ENCODE peak calls at places on chromosomes 1 and 21, in five cellular contexts. One of them, this sample, is unnamed.
A peak's percentile ranks its signal among the peaks of the same experiment; 100 is the strongest.

GRCh38 chr21:46099476-46099875 is 1.6 kb downstream of the COL6A2 start:
- DNase-seq in lower leg skin: peak; percentile 90
- DNase-seq in WTC11: peak; percentile 51
- DNase-seq in kidney: peak; percentile 69
- DNase-seq in IMR-90: peak; percentile 34
- DNase-seq in this sample: no peak

GRCh38 chr1:150332651-150333290 is 11.4 kb downstream of the PRPF3 start:
- DNase-seq in WTC11: no peak
- DNase-seq in IMR-90: no peak
- DNase-seq in kidney: no peak
- DNase-seq in lower leg skin: peak; percentile 42
- DNase-seq in this sample: no peak

GRCh38 chr1:155696524-155696923 is 7.6 kb downstream of the DAP3 start:
- DNase-seq in IMR-90: no peak
- DNase-seq in lower leg skin: no peak
- DNase-seq in WTC11: no peak
- DNase-seq in kidney: no peak
- DNase-seq in this sample: no peak

GRCh38 chr1:153537376-153537730 is 1.6 kb upstream of the S100A6 start:
- DNase-seq in IMR-90: no peak
- DNase-seq in WTC11: no peak
- DNase-seq in lower leg skin: peak; percentile 86
- DNase-seq in kidney: no peak
- DNase-seq in this sample: no peak

GRCh38 chr1:161391611-161392010 is 23.9 kb upstream of the CFAP126 start:
- DNase-seq in kidney: no peak
- DNase-seq in IMR-90: no peak
- DNase-seq in WTC11: no peak
- DNase-seq in lower leg skin: no peak
- DNase-seq in this sample: no peak

GRCh38 chr21:45994738-45995685 is 13.4 kb downstream of the COL6A1 start:
- DNase-seq in WTC11: peak; percentile 10
- DNase-seq in kidney: peak; percentile 59
- DNase-seq in IMR-90: no peak
- DNase-seq in lower leg skin: peak; percentile 83
- DNase-seq in this sample: no peak

GRCh38 chr1:227887697-227888403 is 59.9 kb downstream of the WNT9A start:
- DNase-seq in kidney: peak; percentile 86
- DNase-seq in lower leg skin: peak; percentile 90
- DNase-seq in WTC11: peak; percentile 43
- DNase-seq in IMR-90: no peak
- DNase-seq in this sample: no peak

GRCh38 chr1:101653482-101653946 is 343.2 kb downstream of the OLFM3 start:
- DNase-seq in IMR-90: peak; percentile 1
- DNase-seq in kidney: no peak
- DNase-seq in lower leg skin: no peak
- DNase-seq in WTC11: peak; percentile 68
- DNase-seq in this sample: no peak

GRCh38 chr1:230834292-230834691 is 34.0 kb downstream of the C1orf198 start:
- DNase-seq in kidney: no peak
- DNase-seq in IMR-90: no peak
- DNase-seq in WTC11: no peak
- DNase-seq in lower leg skin: no peak
- DNase-seq in this sample: no peak

GRCh38 chr1:12407050-12407961 is 177.5 kb downstream of the VPS13D start:
- DNase-seq in kidney: no peak
- DNase-seq in IMR-90: peak; percentile 84
- DNase-seq in WTC11: no peak
- DNase-seq in lower leg skin: no peak
- DNase-seq in this sample: peak; percentile 18

GRCh38 chr1:32808580-32808979 is 8.6 kb downstream of the YARS1 start:
- DNase-seq in IMR-90: no peak
- DNase-seq in lower leg skin: no peak
- DNase-seq in WTC11: no peak
- DNase-seq in kidney: no peak
- DNase-seq in this sample: no peak

GRCh38 chr1:113142791-113143190 is 69.8 kb downstream of the LRIG2 start:
- DNase-seq in WTC11: no peak
- DNase-seq in lower leg skin: no peak
- DNase-seq in IMR-90: no peak
- DNase-seq in kidney: no peak
- DNase-seq in this sample: no peak

GRCh38 chr1:2587860-2588571 is 1.4 kb downstream of the PRXL2B start:
- DNase-seq in WTC11: no peak
- DNase-seq in IMR-90: no peak
- DNase-seq in lower leg skin: no peak
- DNase-seq in kidney: peak; percentile 79
- DNase-seq in this sample: peak; percentile 25

GRCh38 chr1:182054698-182055326 is 6.7 kb downstream of the ZNF648 start:
- DNase-seq in IMR-90: no peak
- DNase-seq in kidney: no peak
- DNase-seq in lower leg skin: no peak
- DNase-seq in WTC11: peak; percentile 69
- DNase-seq in this sample: peak; percentile 76

GRCh38 chr1:40630488-40631223 is 34.8 kb downstream of the RIMS3 start:
- DNase-seq in lower leg skin: no peak
- DNase-seq in WTC11: peak; percentile 81
- DNase-seq in IMR-90: peak; percentile 19
- DNase-seq in kidney: no peak
- DNase-seq in this sample: no peak

GRCh38 chr1:2537785-2538115 is 7.7 kb upstream of the HES5 start:
- DNase-seq in IMR-90: no peak
- DNase-seq in kidney: no peak
- DNase-seq in WTC11: no peak
- DNase-seq in lower leg skin: no peak
- DNase-seq in this sample: no peak

GRCh38 chr1:159929155-159930051 is 4.1 kb upstream of the TAGLN2 start:
- DNase-seq in WTC11: peak; percentile 77
- DNase-seq in kidney: peak; percentile 67
- DNase-seq in lower leg skin: peak; percentile 90
- DNase-seq in IMR-90: no peak
- DNase-seq in this sample: no peak

GRCh38 chr1:59698386-59698785 is 116.4 kb upstream of the HOOK1 start:
- DNase-seq in lower leg skin: no peak
- DNase-seq in WTC11: no peak
- DNase-seq in IMR-90: no peak
- DNase-seq in kidney: no peak
- DNase-seq in this sample: no peak

GRCh38 chr1:30196457-30196856 is 526.9 kb downstream of the MATN1 start:
- DNase-seq in WTC11: no peak
- DNase-seq in kidney: no peak
- DNase-seq in lower leg skin: no peak
- DNase-seq in IMR-90: no peak
- DNase-seq in this sample: no peak

GRCh38 chr21:15121655-15122120 is 56.9 kb upstream of the NRIP1 start:
- DNase-seq in lower leg skin: no peak
- DNase-seq in WTC11: no peak
- DNase-seq in kidney: no peak
- DNase-seq in IMR-90: peak; percentile 47
- DNase-seq in this sample: no peak

GRCh38 chr1:165053273-165053835 is 303.2 kb downstream of the LMX1A start:
- DNase-seq in lower leg skin: no peak
- DNase-seq in WTC11: no peak
- DNase-seq in kidney: no peak
- DNase-seq in IMR-90: no peak
- DNase-seq in this sample: no peak

GRCh38 chr1:116737855-116738318 is 16.3 kb upstream of the CD2 start:
- DNase-seq in kidney: no peak
- DNase-seq in lower leg skin: no peak
- DNase-seq in IMR-90: no peak
- DNase-seq in WTC11: no peak
- DNase-seq in this sample: peak; percentile 68

GRCh38 chr21:27802816-27803475 is 836.1 kb upstream of the ADAMTS5 start:
- DNase-seq in WTC11: peak; percentile 62
- DNase-seq in IMR-90: peak; percentile 31
- DNase-seq in kidney: no peak
- DNase-seq in lower leg skin: no peak
- DNase-seq in this sample: peak; percentile 8

DNA sequence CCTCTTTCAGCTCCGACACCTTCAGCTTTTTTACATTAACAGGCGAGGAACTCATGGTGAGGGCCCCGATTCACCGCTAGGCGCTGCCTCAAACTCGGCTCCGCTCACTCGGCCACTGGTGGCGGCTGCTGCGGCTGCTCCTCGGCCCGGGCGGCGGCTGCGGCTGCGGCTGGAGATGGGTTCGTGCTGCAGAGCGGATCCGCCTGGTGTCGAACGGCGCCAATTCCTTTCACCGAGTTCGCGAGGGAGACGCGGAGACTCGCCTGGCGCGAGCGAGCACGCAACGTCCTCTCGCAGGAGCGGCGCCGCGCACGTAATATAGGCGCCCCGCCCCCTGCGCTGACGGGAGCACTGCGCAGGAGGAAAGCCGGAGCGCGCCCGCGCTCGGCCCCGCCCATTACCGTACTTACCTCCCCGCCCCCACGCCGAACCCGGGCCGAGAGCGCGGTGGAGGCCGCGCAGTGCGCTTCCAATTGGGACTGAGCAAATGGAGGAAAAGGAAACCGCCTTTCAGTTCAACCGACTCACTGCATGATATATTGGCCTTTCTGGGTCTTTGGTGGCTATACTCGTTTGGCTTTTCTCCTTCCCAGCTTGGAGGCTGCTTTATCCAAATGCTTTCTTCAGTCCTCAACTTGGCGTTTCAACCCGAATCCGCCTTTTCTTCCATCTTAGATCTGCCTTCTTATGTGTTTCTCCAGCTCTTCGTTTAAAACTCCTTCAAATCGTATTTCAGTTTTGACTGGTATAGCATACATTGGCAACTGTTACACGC is at the start of gene HNRNPU:
- DNase-seq in WTC11: peak; percentile 97
- DNase-seq in kidney: peak; percentile 99
- DNase-seq in lower leg skin: peak; percentile 99
- DNase-seq in IMR-90: peak; percentile 97
- DNase-seq in this sample: peak; percentile 94
- TF ChIP-seq CTCF in WTC11: no peak
- TF ChIP-seq CTCF in kidney: peak; percentile 29
- TF ChIP-seq CTCF in lower leg skin: no peak
- TF ChIP-seq CTCF in IMR-90: peak; percentile 22
- TF ChIP-seq CTCF in this sample: no peak

GRCh38 chr1:13825033-13825432 is 125.0 kb downstream of the PRDM2 start:
- DNase-seq in lower leg skin: no peak
- DNase-seq in IMR-90: peak; percentile 10
- DNase-seq in WTC11: no peak
- DNase-seq in kidney: no peak
- DNase-seq in this sample: no peak
- TF ChIP-seq CTCF in lower leg skin: no peak
- TF ChIP-seq CTCF in IMR-90: peak; percentile 30
- TF ChIP-seq CTCF in WTC11: no peak
- TF ChIP-seq CTCF in kidney: no peak
- TF ChIP-seq CTCF in this sample: no peak

DNA sequence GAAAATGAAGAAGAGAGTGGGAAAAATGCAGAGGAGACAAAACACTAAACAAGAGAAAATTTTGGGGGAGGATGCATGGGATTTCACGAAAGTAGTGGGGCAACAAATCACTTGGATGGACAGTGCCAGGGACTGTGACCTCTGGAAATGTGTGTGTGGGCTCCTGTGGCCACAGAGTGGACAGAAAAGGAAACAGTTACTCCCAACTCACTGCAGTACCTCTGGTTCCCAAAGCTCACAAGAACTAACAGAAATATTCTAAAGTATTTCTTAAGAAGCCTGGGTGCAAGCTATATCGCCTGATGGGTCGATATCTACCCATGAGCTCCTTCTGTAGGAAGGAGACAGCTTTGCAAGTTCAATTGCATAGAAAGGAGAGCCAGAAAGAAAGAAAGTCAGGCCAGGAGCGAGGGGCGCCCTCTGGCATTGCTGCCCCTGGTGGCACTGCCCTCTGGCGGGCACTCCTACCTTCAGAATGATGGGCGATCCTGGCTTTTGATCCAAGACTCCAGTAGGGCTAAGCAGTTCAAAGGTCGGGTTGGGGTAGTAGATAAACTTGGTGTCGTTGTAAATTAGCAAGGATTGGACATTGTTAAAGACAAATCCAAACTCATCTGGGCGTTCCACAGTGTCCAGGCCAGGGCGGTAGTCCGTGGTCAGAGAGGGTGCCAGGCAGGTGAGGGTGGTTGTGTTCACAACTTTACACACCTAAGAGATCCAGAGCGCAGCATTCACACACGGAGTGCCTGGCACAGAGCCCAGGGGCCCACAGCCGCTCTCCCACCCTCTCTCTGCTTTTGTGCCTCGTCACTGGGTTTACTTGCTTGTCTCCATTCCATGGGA is 134.7 kb upstream of the CD34 start:
- DNase-seq in WTC11: no peak
- DNase-seq in IMR-90: no peak
- DNase-seq in kidney: no peak
- DNase-seq in lower leg skin: no peak
- DNase-seq in this sample: no peak
- TF ChIP-seq CTCF in WTC11: no peak
- TF ChIP-seq CTCF in IMR-90: no peak
- TF ChIP-seq CTCF in kidney: peak; percentile 23
- TF ChIP-seq CTCF in lower leg skin: no peak
- TF ChIP-seq CTCF in this sample: no peak

GRCh38 chr1:105636052-105636451 is 1420.4 kb upstream of the PRMT6 start:
- DNase-seq in WTC11: no peak
- DNase-seq in kidney: no peak
- DNase-seq in lower leg skin: no peak
- DNase-seq in IMR-90: no peak
- DNase-seq in this sample: no peak

GRCh38 chr1:105641407-105641806 is 1415.1 kb upstream of the PRMT6 start:
- DNase-seq in IMR-90: no peak
- DNase-seq in lower leg skin: no peak
- DNase-seq in WTC11: no peak
- DNase-seq in kidney: peak; percentile 17
- DNase-seq in this sample: no peak
- TF ChIP-seq CTCF in IMR-90: no peak
- TF ChIP-seq CTCF in lower leg skin: no peak
- TF ChIP-seq CTCF in WTC11: no peak
- TF ChIP-seq CTCF in kidney: no peak
- TF ChIP-seq CTCF in this sample: no peak